ENCODE peak calls at places on chromosomes 2 and 18, in seven cellular contexts. H is heart left ventricle; F is left cardiac atrium; E is fibroblast of lung; L is stimulated activated CD4-positive, alpha-beta T cell treated with anti-CD3 and anti-CD28 coated beads, Interleukin-15, amount 100 ng/mL, for 24 hours; X is stimulated activated naive CD8-positive, alpha-beta T cell treated with anti-CD3 and anti-CD28 coated beads, Interleukin-15, amount 100 ng/mL, for 72 hours; Z is substantia nigra. N is an unnamed sample.

GRCh38 chr18:74407888-74408287 is 49.2 kb downstream of the DIPK1C start:
- DNase-seq in E (no peak), X (no peak), L (no peak), F (no peak), H (no peak), Z (no peak), N (no peak)

GRCh38 chr2:67872481-67872880 is 190.3 kb downstream of the C1D start:
- DNase-seq in X (no peak), Z (no peak), E (peak; percentile 14), L (no peak), F (no peak), H (no peak), N (no peak)

GRCh38 chr2:123091471-123091870 is 933.6 kb upstream of the CNTNAP5 start:
- DNase-seq in L (no peak), F (no peak), X (no peak), H (no peak), Z (no peak), E (no peak), N (no peak)

GRCh38 chr2:40867829-40868228 is 415.9 kb upstream of the SLC8A1 start:
- DNase-seq in E (no peak), H (no peak), L (no peak), X (no peak), F (no peak), Z (no peak), N (no peak)

GRCh38 chr2:18178736-18179349 is 300.4 kb downstream of the KCNS3 start:
- DNase-seq in Z (no peak), F (no peak), H (no peak), E (peak; percentile 53), L (peak; percentile 48), X (peak; percentile 30), N (peak; percentile 27)

GRCh38 chr2:16124881-16125613 is 184.7 kb downstream of the MYCN start:
- DNase-seq in F (no peak), X (no peak), L (no peak), E (no peak), Z (no peak), H (no peak), N (no peak)

GRCh38 chr18:32011193-32011592 is 7.4 kb upstream of the RNF125 start:
- DNase-seq in L (no peak), E (no peak), F (no peak), H (no peak), Z (no peak), X (no peak), N (no peak)

GRCh38 chr2:119819846-119820245 is 60.1 kb downstream of the PTPN4 start:
- DNase-seq in F (no peak), L (no peak), X (no peak), Z (no peak), H (no peak), E (peak; percentile 20), N (no peak)

GRCh38 chr18:47420130-47420529 is 168.7 kb upstream of the SKOR2 start:
- DNase-seq in L (no peak), E (no peak), Z (no peak), F (no peak), H (no peak), X (no peak), N (no peak)

N was measured in H7.